ENCODE peak calls at places on chromosomes 5 and 9, in eight cellular contexts. One of them, this sample, is unnamed.

GRCh38 chr5:978051-978450 is 30.6 kb upstream of the NKD2 start:
- DNase-seq in A673: no peak
- DNase-seq in activated CD8-positive, alpha-beta T cell treated with anti-CD3 and anti-CD28 coated beads for 36 hours: no peak
- DNase-seq in BJ: no peak
- DNase-seq in stomach: no peak
- DNase-seq in mucosa of descending colon: no peak
- DNase-seq in thyroid gland: no peak
- DNase-seq in CD14-positive monocyte: no peak
- DNase-seq in this sample: no peak

GRCh38 chr9:136364942-136365774 is 1.6 kb upstream of the DNLZ start:
- DNase-seq in A673: no peak
- DNase-seq in thyroid gland: no peak
- DNase-seq in stomach: no peak
- DNase-seq in BJ: no peak
- DNase-seq in activated CD8-positive, alpha-beta T cell treated with anti-CD3 and anti-CD28 coated beads for 36 hours: no peak
- DNase-seq in CD14-positive monocyte: no peak
- DNase-seq in mucosa of descending colon: no peak
- DNase-seq in this sample: no peak

GRCh38 chr9:86352440-86353106 is 1.6 kb downstream of the TUT7 start:
- DNase-seq in stomach: no peak
- DNase-seq in A673: peak
- DNase-seq in activated CD8-positive, alpha-beta T cell treated with anti-CD3 and anti-CD28 coated beads for 36 hours: peak
- DNase-seq in mucosa of descending colon: no peak
- DNase-seq in thyroid gland: no peak
- DNase-seq in CD14-positive monocyte: no peak
- DNase-seq in BJ: no peak
- DNase-seq in this sample: peak

GRCh38 chr9:87525546-87526303 is 28.1 kb downstream of the DAPK1 start:
- DNase-seq in thyroid gland: no peak
- DNase-seq in BJ: no peak
- DNase-seq in stomach: no peak
- DNase-seq in activated CD8-positive, alpha-beta T cell treated with anti-CD3 and anti-CD28 coated beads for 36 hours: no peak
- DNase-seq in CD14-positive monocyte: no peak
- DNase-seq in A673: peak
- DNase-seq in mucosa of descending colon: no peak
- DNase-seq in this sample: no peak

GRCh38 chr9:69198526-69199250 is 24.6 kb downstream of the TJP2 start:
- DNase-seq in mucosa of descending colon: no peak
- DNase-seq in thyroid gland: peak
- DNase-seq in activated CD8-positive, alpha-beta T cell treated with anti-CD3 and anti-CD28 coated beads for 36 hours: no peak
- DNase-seq in CD14-positive monocyte: no peak
- DNase-seq in stomach: no peak
- DNase-seq in A673: no peak
- DNase-seq in BJ: no peak
- DNase-seq in this sample: no peak

GRCh38 chr9:132733133-132733815 is 63.0 kb downstream of the GTF3C4 start:
- DNase-seq in mucosa of descending colon: no peak
- DNase-seq in CD14-positive monocyte: no peak
- DNase-seq in thyroid gland: no peak
- DNase-seq in BJ: no peak
- DNase-seq in A673: no peak
- DNase-seq in activated CD8-positive, alpha-beta T cell treated with anti-CD3 and anti-CD28 coated beads for 36 hours: no peak
- DNase-seq in stomach: no peak
- DNase-seq in this sample: no peak

GRCh38 chr5:36948041-36948440 is 71.5 kb downstream of the NIPBL start:
- DNase-seq in stomach: no peak
- DNase-seq in BJ: no peak
- DNase-seq in A673: no peak
- DNase-seq in thyroid gland: no peak
- DNase-seq in mucosa of descending colon: no peak
- DNase-seq in CD14-positive monocyte: no peak
- DNase-seq in activated CD8-positive, alpha-beta T cell treated with anti-CD3 and anti-CD28 coated beads for 36 hours: no peak
- DNase-seq in this sample: no peak

GRCh38 chr9:114824130-114824529 is 18.3 kb upstream of the TNFSF15 start:
- DNase-seq in activated CD8-positive, alpha-beta T cell treated with anti-CD3 and anti-CD28 coated beads for 36 hours: no peak
- DNase-seq in CD14-positive monocyte: no peak
- DNase-seq in thyroid gland: no peak
- DNase-seq in BJ: peak
- DNase-seq in mucosa of descending colon: no peak
- DNase-seq in stomach: no peak
- DNase-seq in A673: no peak
- DNase-seq in this sample: no peak

GRCh38 chr9:38689678-38690077 is 30.3 kb downstream of the FAM240B start:
- DNase-seq in stomach: no peak
- DNase-seq in mucosa of descending colon: no peak
- DNase-seq in activated CD8-positive, alpha-beta T cell treated with anti-CD3 and anti-CD28 coated beads for 36 hours: no peak
- DNase-seq in A673: peak
- DNase-seq in BJ: no peak
- DNase-seq in thyroid gland: peak
- DNase-seq in CD14-positive monocyte: no peak
- DNase-seq in this sample: no peak

GRCh38 chr5:148830220-148830619 is 3.8 kb downstream of the ADRB2 start:
- DNase-seq in mucosa of descending colon: no peak
- DNase-seq in A673: no peak
- DNase-seq in stomach: no peak
- DNase-seq in thyroid gland: no peak
- DNase-seq in CD14-positive monocyte: no peak
- DNase-seq in BJ: no peak
- DNase-seq in activated CD8-positive, alpha-beta T cell treated with anti-CD3 and anti-CD28 coated beads for 36 hours: no peak
- DNase-seq in this sample: no peak

GRCh38 chr5:109744261-109744660 is 54.5 kb downstream of the MAN2A1 start:
- DNase-seq in BJ: no peak
- DNase-seq in activated CD8-positive, alpha-beta T cell treated with anti-CD3 and anti-CD28 coated beads for 36 hours: no peak
- DNase-seq in mucosa of descending colon: no peak
- DNase-seq in A673: no peak
- DNase-seq in CD14-positive monocyte: no peak
- DNase-seq in thyroid gland: no peak
- DNase-seq in stomach: no peak
- DNase-seq in this sample: no peak

GRCh38 chr9:37761511-37761910 is 7.9 kb downstream of the TRMT10B start:
- DNase-seq in A673: no peak
- DNase-seq in activated CD8-positive, alpha-beta T cell treated with anti-CD3 and anti-CD28 coated beads for 36 hours: no peak
- DNase-seq in CD14-positive monocyte: no peak
- DNase-seq in stomach: no peak
- DNase-seq in BJ: no peak
- DNase-seq in mucosa of descending colon: no peak
- DNase-seq in thyroid gland: no peak
- DNase-seq in this sample: no peak

GRCh38 chr5:134249469-134250379 is 23.9 kb upstream of the PPP2CA start:
- DNase-seq in stomach: no peak
- DNase-seq in mucosa of descending colon: no peak
- DNase-seq in activated CD8-positive, alpha-beta T cell treated with anti-CD3 and anti-CD28 coated beads for 36 hours: no peak
- DNase-seq in thyroid gland: no peak
- DNase-seq in BJ: no peak
- DNase-seq in A673: no peak
- DNase-seq in CD14-positive monocyte: peak
- DNase-seq in this sample: no peak

GRCh38 chr5:58462154-58462553 is 2.3 kb upstream of the PLK2 start:
- DNase-seq in BJ: no peak
- DNase-seq in A673: peak
- DNase-seq in stomach: no peak
- DNase-seq in thyroid gland: no peak
- DNase-seq in mucosa of descending colon: no peak
- DNase-seq in CD14-positive monocyte: no peak
- DNase-seq in activated CD8-positive, alpha-beta T cell treated with anti-CD3 and anti-CD28 coated beads for 36 hours: no peak
- DNase-seq in this sample: no peak

GRCh38 chr9:123828449-123828848 is 101.5 kb downstream of the DENND1A start:
- DNase-seq in activated CD8-positive, alpha-beta T cell treated with anti-CD3 and anti-CD28 coated beads for 36 hours: no peak
- DNase-seq in CD14-positive monocyte: no peak
- DNase-seq in BJ: no peak
- DNase-seq in A673: no peak
- DNase-seq in mucosa of descending colon: no peak
- DNase-seq in stomach: no peak
- DNase-seq in thyroid gland: no peak
- DNase-seq in this sample: no peak

GRCh38 chr9:127142291-127142690 is 19.9 kb upstream of the ANGPTL2 start:
- DNase-seq in CD14-positive monocyte: no peak
- DNase-seq in stomach: peak
- DNase-seq in mucosa of descending colon: no peak
- DNase-seq in BJ: no peak
- DNase-seq in A673: no peak
- DNase-seq in activated CD8-positive, alpha-beta T cell treated with anti-CD3 and anti-CD28 coated beads for 36 hours: no peak
- DNase-seq in thyroid gland: no peak
- DNase-seq in this sample: no peak

GRCh38 chr5:107476783-107477182 is 194.0 kb downstream of the EFNA5 start:
- DNase-seq in CD14-positive monocyte: no peak
- DNase-seq in BJ: no peak
- DNase-seq in A673: peak
- DNase-seq in stomach: peak
- DNase-seq in thyroid gland: no peak
- DNase-seq in activated CD8-positive, alpha-beta T cell treated with anti-CD3 and anti-CD28 coated beads for 36 hours: peak
- DNase-seq in mucosa of descending colon: no peak
- DNase-seq in this sample: peak

GRCh38 chr5:122608222-122608621 is 166.7 kb upstream of the SNX2 start:
- DNase-seq in activated CD8-positive, alpha-beta T cell treated with anti-CD3 and anti-CD28 coated beads for 36 hours: no peak
- DNase-seq in CD14-positive monocyte: no peak
- DNase-seq in thyroid gland: no peak
- DNase-seq in BJ: no peak
- DNase-seq in A673: no peak
- DNase-seq in stomach: no peak
- DNase-seq in mucosa of descending colon: no peak
- DNase-seq in this sample: no peak

GRCh38 chr9:129876815-129877214 is 41.6 kb downstream of the USP20 start:
- DNase-seq in mucosa of descending colon: peak
- DNase-seq in activated CD8-positive, alpha-beta T cell treated with anti-CD3 and anti-CD28 coated beads for 36 hours: no peak
- DNase-seq in thyroid gland: no peak
- DNase-seq in BJ: no peak
- DNase-seq in A673: no peak
- DNase-seq in CD14-positive monocyte: no peak
- DNase-seq in stomach: no peak
- DNase-seq in this sample: no peak

GRCh38 chr9:129875687-129876395 is 40.6 kb downstream of the USP20 start:
- DNase-seq in mucosa of descending colon: peak
- DNase-seq in CD14-positive monocyte: no peak
- DNase-seq in BJ: no peak
- DNase-seq in activated CD8-positive, alpha-beta T cell treated with anti-CD3 and anti-CD28 coated beads for 36 hours: no peak
- DNase-seq in thyroid gland: no peak
- DNase-seq in stomach: no peak
- DNase-seq in A673: no peak
- DNase-seq in this sample: no peak

GRCh38 chr9:129874261-129875101 is 39.2 kb downstream of the USP20 start:
- DNase-seq in thyroid gland: no peak
- DNase-seq in activated CD8-positive, alpha-beta T cell treated with anti-CD3 and anti-CD28 coated beads for 36 hours: no peak
- DNase-seq in A673: no peak
- DNase-seq in mucosa of descending colon: peak
- DNase-seq in BJ: no peak
- DNase-seq in CD14-positive monocyte: no peak
- DNase-seq in stomach: no peak
- DNase-seq in this sample: no peak

GRCh38 chr9:129873563-129873962 is 38.3 kb downstream of the USP20 start:
- DNase-seq in thyroid gland: no peak
- DNase-seq in activated CD8-positive, alpha-beta T cell treated with anti-CD3 and anti-CD28 coated beads for 36 hours: no peak
- DNase-seq in BJ: no peak
- DNase-seq in mucosa of descending colon: peak
- DNase-seq in CD14-positive monocyte: no peak
- DNase-seq in A673: no peak
- DNase-seq in stomach: no peak
- DNase-seq in this sample: no peak

DNA sequence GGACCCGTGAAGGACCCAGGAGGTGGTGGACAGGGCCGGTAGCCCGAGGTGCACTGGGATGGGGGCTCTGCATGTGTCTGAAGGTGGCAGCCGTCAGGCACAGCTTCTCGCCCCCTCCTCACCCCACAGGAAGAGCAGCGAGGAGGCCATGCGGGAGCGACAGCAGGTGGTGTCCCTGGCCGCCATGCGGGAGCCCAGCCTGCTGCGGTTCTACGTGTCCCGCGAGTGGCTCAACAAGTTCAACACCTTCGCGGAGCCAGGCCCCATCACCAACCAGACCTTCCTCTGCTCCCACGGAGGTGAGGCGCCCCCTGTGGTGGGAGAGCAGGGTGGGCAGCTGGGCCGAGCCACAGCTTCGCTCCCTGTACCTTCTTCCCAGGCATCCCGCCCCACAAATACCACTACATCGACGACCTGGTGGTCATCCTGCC is 39.9 kb downstream of the USP20 start:
- DNase-seq in stomach: no peak
- DNase-seq in CD14-positive monocyte: no peak
- DNase-seq in activated CD8-positive, alpha-beta T cell treated with anti-CD3 and anti-CD28 coated beads for 36 hours: no peak
- DNase-seq in thyroid gland: no peak
- DNase-seq in mucosa of descending colon: peak
- DNase-seq in A673: no peak
- DNase-seq in BJ: no peak
- DNase-seq in this sample: no peak
- TF ChIP-seq CTCF in stomach: no peak
- TF ChIP-seq CTCF in CD14-positive monocyte: peak
- TF ChIP-seq CTCF in activated CD8-positive, alpha-beta T cell treated with anti-CD3 and anti-CD28 coated beads for 36 hours: peak
- TF ChIP-seq CTCF in thyroid gland: no peak
- TF ChIP-seq CTCF in mucosa of descending colon: no peak
- TF ChIP-seq CTCF in A673: peak
- TF ChIP-seq CTCF in BJ: no peak
- TF ChIP-seq CTCF in this sample: no peak

DNA sequence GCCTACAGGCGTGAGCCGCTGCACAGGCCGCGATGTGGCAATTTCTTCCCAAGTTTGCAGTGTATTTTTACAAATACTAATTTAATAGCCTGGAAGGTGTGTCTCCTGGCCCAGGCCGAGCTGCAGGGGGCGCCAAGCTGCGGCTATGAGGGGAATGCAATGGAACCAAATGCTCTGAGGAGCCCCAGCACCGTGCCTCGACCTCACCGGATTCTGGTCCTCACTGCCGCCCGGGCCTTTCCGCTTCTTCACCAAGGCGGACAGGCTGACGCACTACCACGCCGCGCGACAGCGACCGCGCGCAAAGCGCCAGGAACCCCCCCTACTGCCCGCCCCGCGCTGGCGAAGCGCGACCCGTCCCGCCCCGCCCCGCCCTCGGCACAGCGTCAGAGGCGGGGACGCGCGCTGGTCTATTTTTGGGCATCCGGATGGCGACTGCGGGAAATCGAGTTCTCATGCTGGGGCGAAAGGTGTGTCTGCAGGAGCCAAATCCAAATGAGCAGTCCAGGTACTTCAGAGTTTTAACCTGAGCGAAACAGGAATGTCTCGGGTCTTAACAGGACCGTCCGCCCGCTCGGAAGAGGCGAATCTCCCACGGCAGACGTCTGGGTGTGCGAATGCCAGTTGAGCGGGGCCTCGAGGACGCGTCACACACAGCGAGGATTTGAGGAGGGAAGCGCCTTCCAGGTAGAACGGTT is 31.7 kb upstream of the PRXL2C start:
- DNase-seq in CD14-positive monocyte: peak
- DNase-seq in BJ: peak
- DNase-seq in stomach: peak
- DNase-seq in thyroid gland: peak
- DNase-seq in mucosa of descending colon: peak
- DNase-seq in A673: peak
- DNase-seq in activated CD8-positive, alpha-beta T cell treated with anti-CD3 and anti-CD28 coated beads for 36 hours: peak
- DNase-seq in this sample: peak
- TF ChIP-seq CTCF in CD14-positive monocyte: peak
- TF ChIP-seq CTCF in BJ: peak
- TF ChIP-seq CTCF in stomach: no peak
- TF ChIP-seq CTCF in thyroid gland: no peak
- TF ChIP-seq CTCF in mucosa of descending colon: no peak
- TF ChIP-seq CTCF in A673: peak
- TF ChIP-seq CTCF in activated CD8-positive, alpha-beta T cell treated with anti-CD3 and anti-CD28 coated beads for 36 hours: peak
- TF ChIP-seq CTCF in this sample: no peak

GRCh38 chr5:77630246-77631165 is 8.0 kb downstream of the OTP start:
- DNase-seq in CD14-positive monocyte: peak
- DNase-seq in thyroid gland: peak
- DNase-seq in BJ: no peak
- DNase-seq in activated CD8-positive, alpha-beta T cell treated with anti-CD3 and anti-CD28 coated beads for 36 hours: peak
- DNase-seq in stomach: peak
- DNase-seq in mucosa of descending colon: peak
- DNase-seq in A673: peak
- DNase-seq in this sample: peak
- TF ChIP-seq CTCF in CD14-positive monocyte: no peak
- TF ChIP-seq CTCF in thyroid gland: no peak
- TF ChIP-seq CTCF in BJ: peak
- TF ChIP-seq CTCF in activated CD8-positive, alpha-beta T cell treated with anti-CD3 and anti-CD28 coated beads for 36 hours: peak
- TF ChIP-seq CTCF in stomach: no peak
- TF ChIP-seq CTCF in mucosa of descending colon: no peak
- TF ChIP-seq CTCF in A673: peak
- TF ChIP-seq CTCF in this sample: peak

GRCh38 chr9:89919171-89919681 is 314.4 kb downstream of the GADD45G start:
- DNase-seq in CD14-positive monocyte: no peak
- DNase-seq in activated CD8-positive, alpha-beta T cell treated with anti-CD3 and anti-CD28 coated beads for 36 hours: peak
- DNase-seq in BJ: no peak
- DNase-seq in thyroid gland: peak
- DNase-seq in A673: no peak
- DNase-seq in mucosa of descending colon: no peak
- DNase-seq in stomach: peak
- DNase-seq in this sample: peak
- TF ChIP-seq CTCF in CD14-positive monocyte: peak
- TF ChIP-seq CTCF in activated CD8-positive, alpha-beta T cell treated with anti-CD3 and anti-CD28 coated beads for 36 hours: peak
- TF ChIP-seq CTCF in BJ: no peak
- TF ChIP-seq CTCF in thyroid gland: no peak
- TF ChIP-seq CTCF in A673: peak
- TF ChIP-seq CTCF in mucosa of descending colon: peak
- TF ChIP-seq CTCF in stomach: peak
- TF ChIP-seq CTCF in this sample: peak

This sample was measured in GM13976.